ENCODE peak calls at places on chromosomes 5 and 9, in five cellular contexts. R is NCI-H146, U is AG20443, P is substantia nigra, N is sigmoid colon. Y is an unnamed sample.

GRCh38 chr9:13942695-13943094 is 371.2 kb downstream of the NFIB start:
- DNase-seq in U (peak; percentile 83), R (no peak), N (peak; percentile 69), P (no peak), Y (peak; percentile 81)

GRCh38 chr5:154945695-154946301 is 4.9 kb downstream of the MRPL22 start:
- DNase-seq in U (peak; percentile 36), P (no peak), N (no peak), R (no peak), Y (peak; percentile 63)

GRCh38 chr5:153212471-153212870 is 278.0 kb upstream of the GRIA1 start:
- DNase-seq in P (no peak), R (no peak), N (no peak), U (no peak), Y (no peak)

GRCh38 chr5:176392526-176392925 is 4.0 kb downstream of the HIGD2A start:
- DNase-seq in R (no peak), U (no peak), P (no peak), N (no peak), Y (no peak)

GRCh38 chr9:96139592-96140251 is 162.3 kb downstream of the HSD17B3 start:
- DNase-seq in U (peak; percentile 75), P (no peak), N (peak; percentile 91), R (no peak), Y (peak; percentile 31)

GRCh38 chr5:72036951-72037350 is 70.3 kb upstream of the MAP1B start:
- DNase-seq in N (no peak), R (no peak), P (no peak), U (peak; percentile 59), Y (no peak)

GRCh38 chr5:58871648-58872242 is 288.9 kb downstream of the RAB3C start:
- DNase-seq in R (peak; percentile 4), N (no peak), U (peak; percentile 30), P (no peak), Y (peak; percentile 56)

GRCh38 chr9:93952784-93953491 is 2.2 kb downstream of the BARX1 start:
- DNase-seq in P (no peak), R (no peak), U (no peak), N (peak; percentile 41), Y (no peak)

GRCh38 chr9:21967707-21968106 is 26.5 kb downstream of the CDKN2A start:
- DNase-seq in N (no peak), P (no peak), U (no peak), R (no peak), Y (no peak)

Y was measured in endothelial cell of umbilical vein.